ENCODE peak calls at places on chromosomes 7 and 10, in seven cellular contexts. K, X, D, Q, O, G and A are unnamed samples.

GRCh38 chr7:25949672-25950487 is 202.1 kb upstream of the NFE2L3 start:
- DNase-seq in K (no peak), D (no peak), X (no peak), Q (peak), G (peak), O (no peak), A (no peak)

GRCh38 chr7:139972000-139972399 is 90.8 kb downstream of the PARP12 start:
- DNase-seq in X (no peak), O (no peak), D (no peak), G (no peak), Q (no peak), K (no peak), A (no peak)

GRCh38 chr10:78450807-78451485 is 417.3 kb downstream of the RPS24 start:
- DNase-seq in Q (no peak), D (no peak), X (peak), O (no peak), G (no peak), K (no peak), A (no peak)

GRCh38 chr10:14547826-14548225 is 217.1 kb upstream of the FRMD4A start:
- DNase-seq in O (no peak), K (no peak), X (no peak), Q (no peak), G (no peak), D (no peak), A (no peak)

GRCh38 chr7:74404388-74404700 is 49.4 kb upstream of the GTF2IRD1 start:
- DNase-seq in D (no peak), X (no peak), O (no peak), Q (no peak), K (no peak), G (no peak), A (no peak)

GRCh38 chr10:127887497-127888415 is 5.0 kb downstream of the CLRN3 start:
- DNase-seq in O (no peak), Q (no peak), X (no peak), D (peak), G (no peak), K (no peak), A (no peak)

GRCh38 chr10:21515581-21516269 is 9.8 kb downstream of the SKIDA1 start:
- DNase-seq in O (no peak), K (no peak), X (no peak), D (no peak), Q (no peak), G (no peak), A (no peak)

GRCh38 chr7:104185346-104185745 is 22.5 kb downstream of the ORC5 start:
- DNase-seq in D (no peak), Q (no peak), G (no peak), O (no peak), K (no peak), X (no peak), A (peak)

GRCh38 chr7:43302211-43302711 is 189.8 kb downstream of the HECW1 start:
- DNase-seq in K (no peak), D (no peak), Q (no peak), X (no peak), O (no peak), G (no peak), A (peak)

GRCh38 chr7:110442386-110442837 is 648.5 kb upstream of the LRRN3 start:
- DNase-seq in X (no peak), K (no peak), Q (peak), O (no peak), D (peak), G (peak), A (peak)

GRCh38 chr7:55086413-55087201 is 67.8 kb downstream of the EGFR start:
- DNase-seq in K (no peak), G (peak), Q (no peak), D (peak), O (no peak), X (no peak), A (peak)

GRCh38 chr7:20330797-20331230 is at the start of gene ITGB8:
- DNase-seq in D (peak), G (no peak), X (peak), O (no peak), Q (peak), K (peak), A (peak)

GRCh38 chr10:113991091-113991860 is 52.4 kb upstream of the ADRB1 start:
- DNase-seq in D (no peak), G (no peak), O (no peak), K (no peak), X (no peak), Q (no peak), A (no peak)

GRCh38 chr10:51063659-51064535 is 10.4 kb upstream of the PRKG1 start:
- DNase-seq in G (no peak), X (no peak), D (peak), Q (no peak), O (no peak), K (no peak), A (peak)

GRCh38 chr7:25940086-25940906 is 211.7 kb upstream of the NFE2L3 start:
- DNase-seq in O (no peak), D (no peak), Q (no peak), K (no peak), X (no peak), G (no peak), A (no peak)

GRCh38 chr10:10551595-10551994 is 466.1 kb upstream of the CELF2 start:
- DNase-seq in Q (no peak), O (no peak), X (no peak), D (no peak), K (no peak), G (no peak), A (no peak)

GRCh38 chr10:31929260-31929985 is 792 bp upstream of the ARHGAP12 start:
- DNase-seq in X (peak), K (peak), D (no peak), O (peak), G (peak), Q (peak), A (peak)

GRCh38 chr7:17998692-17999091 is 29.0 kb downstream of the PRPS1L1 start:
- DNase-seq in O (no peak), Q (no peak), G (no peak), X (no peak), D (no peak), K (no peak), A (no peak)

GRCh38 chr7:127383123-127383835 is 9.2 kb downstream of the ZNF800 start:
- DNase-seq in X (no peak), G (no peak), K (no peak), O (no peak), Q (no peak), D (no peak), A (peak)

GRCh38 chr7:33639552-33640197 is 265.7 kb upstream of the BMPER start:
- DNase-seq in X (no peak), Q (no peak), G (no peak), D (no peak), O (no peak), K (no peak), A (peak)

GRCh38 chr10:20598590-20598989 is 298.5 kb downstream of the NEBL start:
- DNase-seq in D (no peak), G (no peak), X (peak), K (peak), O (no peak), Q (no peak), A (peak)

GRCh38 chr7:99254390-99254789 is 18.2 kb upstream of the MYH16 start:
- DNase-seq in Q (no peak), X (no peak), D (no peak), O (no peak), K (no peak), G (no peak), A (peak)

GRCh38 chr7:100173806-100174495 is 3.2 kb downstream of the GPC2 start:
- DNase-seq in Q (no peak), G (peak), O (no peak), D (peak), K (no peak), X (no peak), A (no peak)

GRCh38 chr7:75762350-75762917 is 9.6 kb downstream of the CCL26 start:
- DNase-seq in Q (no peak), G (peak), X (no peak), D (peak), O (no peak), K (no peak), A (peak)

GRCh38 chr10:59648711-59649201 is 60.9 kb downstream of the SLC16A9 start:
- DNase-seq in X (peak), Q (no peak), K (no peak), O (no peak), D (no peak), G (no peak), A (no peak)

GRCh38 chr7:112031689-112032088 is 174.5 kb downstream of the DOCK4 start:
- DNase-seq in Q (no peak), G (no peak), X (no peak), D (no peak), K (no peak), O (no peak), A (no peak)

GRCh38 chr10:5343561-5343960 is 21.2 kb upstream of the UCN3 start:
- DNase-seq in O (no peak), K (no peak), D (no peak), Q (no peak), X (no peak), G (no peak), A (peak)

GRCh38 chr7:157708896-157709295 is 372.1 kb downstream of the DNAJB6 start:
- DNase-seq in X (peak), Q (no peak), D (no peak), O (no peak), K (no peak), G (no peak), A (no peak)

GRCh38 chr10:97534746-97535367 is 36.1 kb downstream of the UBTD1 start:
- DNase-seq in O (no peak), D (peak), G (peak), K (peak), X (no peak), Q (no peak), A (peak)

GRCh38 chr7:66399566-66399965 is 194.4 kb downstream of the TPST1 start:
- DNase-seq in Q (no peak), X (no peak), O (no peak), D (no peak), G (no peak), K (no peak), A (peak)

GRCh38 chr10:130729876-130730275 is 581.6 kb downstream of the TCERG1L start:
- DNase-seq in X (peak), K (no peak), G (no peak), Q (no peak), D (no peak), O (no peak), A (no peak)

GRCh38 chr7:148045521-148045920 is 545.0 kb upstream of the C7orf33 start:
- DNase-seq in D (no peak), X (no peak), Q (no peak), K (no peak), G (no peak), O (no peak), A (peak)

GRCh38 chr7:42893341-42894242 is 18.3 kb downstream of the C7orf25 start:
- DNase-seq in O (no peak), D (no peak), G (no peak), Q (no peak), X (no peak), K (no peak), A (no peak)

GRCh38 chr10:25933653-25934608 is at the start of gene MYO3A:
- DNase-seq in O (no peak), D (peak), K (no peak), Q (no peak), X (peak), G (peak), A (no peak)

GRCh38 chr10:89245802-89246201 is 5.8 kb downstream of the LIPA start:
- DNase-seq in O (no peak), Q (no peak), D (no peak), G (peak), X (no peak), K (no peak), A (no peak)
- TF ChIP-seq CTCF in O (no peak), Q (no peak), D (no peak), G (no peak), X (no peak), K (no peak), A (no peak)

GRCh38 chr7:47416454-47417121 is 165.3 kb downstream of the TNS3 start:
- DNase-seq in D (peak), K (no peak), X (peak), G (no peak), Q (no peak), O (no peak), A (no peak)
- TF ChIP-seq CTCF in D (no peak), K (no peak), X (no peak), G (no peak), Q (no peak), O (no peak), A (no peak)

DNA sequence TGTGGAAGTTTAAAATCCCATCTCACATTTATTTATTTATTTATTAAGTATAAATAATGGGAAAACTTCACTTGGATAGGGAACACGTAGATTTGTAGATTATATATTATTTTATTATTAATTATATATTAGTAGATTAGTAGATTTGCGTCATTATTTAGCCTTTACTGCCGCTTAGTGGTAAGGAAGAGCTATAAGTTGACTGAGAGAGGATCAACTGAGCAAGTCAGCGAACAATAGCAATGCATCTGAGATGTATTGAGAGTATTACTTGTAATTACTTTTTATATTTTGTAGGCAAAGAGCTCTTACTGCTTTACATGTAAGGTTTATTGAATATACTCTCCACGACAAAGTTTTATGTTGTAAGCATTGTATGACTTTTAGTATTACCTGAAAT is 244.5 kb upstream of the ANKRD30A start:
- DNase-seq in K (no peak), O (no peak), X (no peak), Q (no peak), G (no peak), D (peak), A (peak)
- TF ChIP-seq CTCF in K (peak), O (no peak), X (peak), Q (no peak), G (no peak), D (peak), A (peak)

GRCh38 chr10:103241262-103242011 is 4.2 kb upstream of the RPEL1 start:
- DNase-seq in G (no peak), O (no peak), X (peak), Q (peak), D (no peak), K (peak), A (peak)

GRCh38 chr10:103244663-103245271 is 920 bp upstream of the RPEL1 start:
- DNase-seq in K (peak), O (peak), X (peak), Q (peak), D (peak), G (peak), A (peak)

GRCh38 chr10:103246328-103246727 is 641 bp downstream of the RPEL1 start:
- DNase-seq in G (no peak), X (no peak), Q (no peak), K (no peak), O (no peak), D (no peak), A (peak)
- TF ChIP-seq CTCF in G (no peak), X (no peak), Q (no peak), K (no peak), O (no peak), D (peak), A (no peak)

DNA sequence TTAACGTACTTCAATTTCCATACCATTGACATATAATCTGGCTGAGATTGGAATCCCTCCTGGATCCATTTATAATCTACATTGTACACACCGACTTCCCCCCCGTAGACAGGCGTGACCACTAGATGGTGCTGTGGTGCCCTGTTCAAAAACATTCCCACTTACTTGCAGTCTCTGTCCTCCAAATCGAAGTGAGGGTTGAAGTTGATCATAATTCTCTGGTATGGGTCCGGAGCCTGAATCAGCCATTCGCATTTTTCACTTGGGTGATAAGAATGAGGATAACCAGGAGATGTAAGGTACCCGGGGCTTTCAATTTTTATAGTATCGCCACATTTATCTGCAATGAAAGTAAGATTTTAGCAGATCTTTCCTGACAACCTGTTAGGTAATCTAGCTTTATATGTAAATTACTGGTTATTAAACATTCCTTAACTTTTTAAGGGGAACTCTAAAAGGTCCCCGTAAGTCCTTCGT is 3.9 kb downstream of the NRP1 start:
- DNase-seq in X (peak), Q (peak), K (peak), O (peak), D (peak), G (peak), A (peak)
- TF ChIP-seq CTCF in X (peak), Q (peak), K (peak), O (peak), D (peak), G (peak), A (peak)

DNA sequence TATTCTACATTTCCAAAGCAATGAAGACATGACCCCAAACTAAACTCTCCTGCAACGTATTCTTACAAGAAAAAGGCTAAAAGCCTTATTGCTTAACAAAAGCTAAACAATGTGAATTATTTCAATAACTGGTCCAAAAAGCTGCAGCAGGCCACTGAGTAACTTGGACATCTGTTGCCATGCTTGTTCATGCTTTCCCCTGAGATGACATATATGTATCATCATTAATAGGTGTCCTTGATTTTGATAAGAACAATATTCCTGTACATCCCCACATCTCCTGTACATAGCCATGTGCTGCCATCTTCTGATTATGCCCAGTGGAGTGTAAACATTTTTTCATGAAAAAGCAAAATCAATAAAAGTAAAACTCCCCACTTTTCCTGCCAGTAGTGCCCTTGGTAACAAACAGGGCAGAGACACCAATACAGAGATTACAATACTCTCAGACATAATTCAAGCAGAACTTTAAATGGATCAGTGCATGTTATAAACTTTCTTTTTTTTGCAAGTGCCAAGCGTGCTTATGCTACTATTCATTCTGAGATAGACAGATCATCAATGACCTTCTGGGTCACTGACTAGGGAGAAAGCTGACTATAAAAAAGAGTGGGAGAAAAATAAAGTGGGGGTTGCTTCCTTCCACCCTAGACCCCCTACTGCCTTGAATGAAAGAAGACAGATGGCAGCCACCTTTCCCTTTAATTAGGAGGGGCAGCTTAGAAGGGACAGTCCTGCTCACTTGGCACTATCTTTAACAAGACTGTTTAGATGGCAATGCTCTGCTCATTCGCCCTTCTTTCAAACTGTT is 205.5 kb upstream of the KLF14 start:
- DNase-seq in Q (no peak), K (no peak), G (no peak), X (no peak), D (no peak), O (no peak), A (no peak)
- TF ChIP-seq CTCF in Q (no peak), K (no peak), G (no peak), X (no peak), D (peak), O (no peak), A (no peak)

GRCh38 chr7:143396182-143396581 is 12.5 kb downstream of the EPHA1 start:
- DNase-seq in O (no peak), D (no peak), Q (no peak), X (peak), K (no peak), G (no peak), A (no peak)
- TF ChIP-seq CTCF in O (no peak), D (no peak), Q (no peak), X (no peak), K (no peak), G (no peak), A (no peak)

GRCh38 chr10:74738543-74738942 is 87.9 kb upstream of the KAT6B start:
- DNase-seq in Q (no peak), X (no peak), D (no peak), K (no peak), O (no peak), G (no peak), A (no peak)

GRCh38 chr10:74736029-74736428 is 90.4 kb upstream of the KAT6B start:
- DNase-seq in K (no peak), O (no peak), X (no peak), G (no peak), D (no peak), Q (no peak), A (no peak)

GRCh38 chr10:74738052-74738451 is 88.3 kb upstream of the KAT6B start:
- DNase-seq in X (no peak), D (no peak), Q (no peak), O (no peak), K (no peak), G (no peak), A (peak)

GRCh38 chr10:74743401-74743800 is 83.0 kb upstream of the KAT6B start:
- DNase-seq in D (no peak), K (no peak), O (no peak), G (no peak), Q (no peak), X (no peak), A (no peak)

GRCh38 chr10:74738985-74739567 is 87.3 kb upstream of the KAT6B start:
- DNase-seq in O (peak), D (no peak), Q (no peak), K (no peak), X (no peak), G (peak), A (peak)
- TF ChIP-seq CTCF in O (peak), D (peak), Q (peak), K (no peak), X (no peak), G (peak), A (no peak)

GRCh38 chr7:84914598-84914997 is 272.3 kb downstream of the SEMA3D start:
- DNase-seq in D (no peak), O (no peak), K (no peak), G (no peak), Q (no peak), X (no peak), A (peak)
- TF ChIP-seq CTCF in D (peak), O (no peak), K (no peak), G (no peak), Q (no peak), X (no peak), A (no peak)